ENCODE peak calls at places on chromosome 12, in ten cellular contexts. L is fibroblast of pulmonary artery; N is WERI-Rb-1; H is body of pancreas; S is SK-N-SH; V is breast epithelium; O is sigmoid colon; G is PC-3; A is CD8-positive, alpha-beta T cell; M is glutamatergic neuron. E is an unnamed sample.

GRCh38 chr12:126312457-126312856 is 1247.2 kb downstream of the AACS start:
- DNase-seq in V (no peak), G (no peak), O (no peak), N (no peak), M (no peak), L (no peak), A (no peak), H (no peak), S (no peak), E (no peak)

GRCh38 chr12:114026805-114027204 is 60.7 kb upstream of the RBM19 start:
- DNase-seq in L (no peak), O (no peak), N (no peak), V (no peak), M (no peak), S (no peak), A (no peak), G (no peak), H (no peak), E (no peak)

GRCh38 chr12:121061831-121062230 is 22.8 kb upstream of the OASL start:
- DNase-seq in S (peak; percentile 51), N (no peak), L (peak; percentile 42), G (peak; percentile 45), M (no peak), H (no peak), A (no peak), O (no peak), V (no peak), E (no peak)

GRCh38 chr12:15830538-15830937 is 41.4 kb upstream of the EPS8 start:
- DNase-seq in G (no peak), N (no peak), O (no peak), M (no peak), H (no peak), A (no peak), V (no peak), S (no peak), L (peak; percentile 67), E (peak; percentile 65)

GRCh38 chr12:72349491-72349890 is 77.3 kb downstream of the TRHDE start:
- DNase-seq in A (no peak), H (no peak), L (no peak), G (no peak), N (no peak), S (no peak), O (no peak), V (no peak), M (no peak), E (no peak)

GRCh38 chr12:132068250-132068649 is 75.9 kb downstream of the DDX51 start:
- DNase-seq in O (no peak), H (no peak), A (no peak), V (no peak), N (no peak), G (no peak), S (no peak), L (no peak), M (no peak), E (no peak)

GRCh38 chr12:94103986-94104385 is 44.4 kb upstream of the PLXNC1 start:
- DNase-seq in S (no peak), L (no peak), M (no peak), A (no peak), G (peak; percentile 84), V (no peak), O (no peak), N (no peak), H (no peak), E (no peak)

GRCh38 chr12:105985383-105985782 is 153.4 kb downstream of the NUAK1 start:
- DNase-seq in L (no peak), M (no peak), S (no peak), A (no peak), O (no peak), V (no peak), H (no peak), G (no peak), N (no peak), E (no peak)

GRCh38 chr12:127293507-127294310 is 973.3 kb upstream of the TMEM132C start:
- DNase-seq in O (no peak), A (peak; percentile 43), G (peak; percentile 93), S (peak; percentile 63), L (peak; percentile 68), M (peak; percentile 60), H (peak; percentile 28), V (no peak), N (peak; percentile 68), E (peak; percentile 54)

GRCh38 chr12:34402899-34403705 is 380.8 kb downstream of the ALG10 start:
- DNase-seq in S (peak; percentile 0), M (peak; percentile 2), G (no peak), H (no peak), O (peak; percentile 56), A (peak; percentile 0), L (no peak), V (peak; percentile 10), N (peak; percentile 0), E (no peak)

GRCh38 chr12:6039894-6040601 is 84.4 kb downstream of the VWF start:
- DNase-seq in V (peak; percentile 40), S (peak; percentile 83), L (peak; percentile 85), G (peak; percentile 74), H (peak; percentile 62), A (peak; percentile 45), N (peak; percentile 65), M (peak; percentile 70), O (peak; percentile 69), E (peak; percentile 72)

GRCh38 chr12:54569995-54570531 is 18.4 kb downstream of the PPP1R1A start:
- DNase-seq in L (no peak), S (no peak), A (no peak), N (no peak), V (no peak), G (no peak), O (no peak), H (no peak), M (no peak), E (no peak)

GRCh38 chr12:54569072-54569471 is 19.4 kb downstream of the PPP1R1A start:
- DNase-seq in L (no peak), O (no peak), S (no peak), M (no peak), V (no peak), N (no peak), H (no peak), G (no peak), A (no peak), E (no peak)

GRCh38 chr12:54571857-54572195 is 16.6 kb downstream of the PPP1R1A start:
- DNase-seq in V (no peak), M (no peak), N (no peak), O (no peak), S (no peak), G (no peak), A (no peak), L (no peak), H (no peak), E (no peak)

GRCh38 chr12:54572881-54573280 is 15.6 kb downstream of the PPP1R1A start:
- DNase-seq in A (no peak), O (no peak), M (no peak), L (no peak), H (no peak), S (no peak), V (no peak), N (no peak), G (no peak), E (no peak)

GRCh38 chr12:54571166-54571856 is 17.1 kb downstream of the PPP1R1A start:
- DNase-seq in M (no peak), H (no peak), A (no peak), V (no peak), G (no peak), O (no peak), S (no peak), N (no peak), L (no peak), E (no peak)
- TF ChIP-seq CTCF in M (no peak), H (no peak), A (no peak), V (no peak), G (no peak), O (no peak), S (no peak), N (no peak), L (no peak), E (no peak)

GRCh38 chr12:53738834-53739284 is 11.6 kb upstream of the CALCOCO1 start:
- DNase-seq in M (no peak), V (no peak), O (no peak), H (no peak), A (no peak), L (no peak), N (no peak), G (no peak), S (peak; percentile 42), E (no peak)

GRCh38 chr12:53737494-53737808 is 10.2 kb upstream of the CALCOCO1 start:
- DNase-seq in L (no peak), O (no peak), A (no peak), M (no peak), N (no peak), S (no peak), H (no peak), V (no peak), G (no peak), E (no peak)

GRCh38 chr12:53739285-53740129 is 12.3 kb upstream of the CALCOCO1 start:
- DNase-seq in V (no peak), H (no peak), M (peak; percentile 38), G (no peak), N (no peak), L (no peak), O (no peak), A (no peak), S (peak; percentile 48), E (no peak)

GRCh38 chr12:53737951-53738833 is 10.9 kb upstream of the CALCOCO1 start:
- DNase-seq in A (peak; percentile 57), O (no peak), N (peak; percentile 83), V (no peak), L (no peak), H (no peak), S (peak; percentile 48), G (no peak), M (peak; percentile 38), E (no peak)

DNA sequence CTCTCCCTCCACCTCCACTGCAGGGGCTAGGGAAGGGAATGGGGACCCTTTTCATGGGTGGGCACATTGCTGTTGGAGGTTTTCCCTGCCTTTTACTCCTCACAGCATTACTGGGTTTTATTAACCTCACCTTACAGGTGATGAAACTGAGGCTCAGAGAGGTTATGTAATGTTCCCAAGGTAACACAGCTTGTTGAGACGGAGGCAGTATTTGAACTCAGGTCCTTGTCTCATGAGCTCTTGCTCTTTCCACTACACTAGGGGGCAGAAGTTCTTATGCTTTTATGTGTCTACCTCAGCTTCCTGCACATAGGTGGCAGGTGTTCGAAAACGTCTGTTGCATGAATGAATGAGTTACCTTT is 11.7 kb downstream of the CISTR start:
- DNase-seq in V (no peak), G (no peak), A (no peak), N (no peak), L (no peak), O (no peak), M (no peak), S (no peak), H (no peak), E (no peak)
- TF ChIP-seq CTCF in V (no peak), G (peak; percentile 19), A (no peak), N (no peak), L (no peak), O (no peak), M (no peak), S (no peak), H (no peak), E (no peak)

GRCh38 chr12:103548622-103549601 is 38.2 kb upstream of the STAB2 start:
- DNase-seq in M (peak; percentile 76), V (peak; percentile 48), N (peak; percentile 73), L (peak; percentile 78), H (peak; percentile 69), A (peak; percentile 70), G (peak; percentile 95), S (peak; percentile 55), O (peak; percentile 78), E (peak; percentile 62)
- TF ChIP-seq CTCF in M (peak; percentile 85), V (peak; percentile 87), N (peak; percentile 71), L (peak; percentile 88), H (peak; percentile 85), A (peak; percentile 95), G (peak; percentile 98), S (peak; percentile 97), O (peak; percentile 79), E (peak; percentile 81)

GRCh38 chr12:122928033-122928890 is 32.3 kb upstream of the VPS37B start:
- DNase-seq in H (no peak), V (no peak), A (no peak), O (no peak), S (no peak), G (no peak), M (no peak), N (peak; percentile 87), L (no peak), E (no peak)
- TF ChIP-seq CTCF in H (no peak), V (no peak), A (no peak), O (no peak), S (no peak), G (no peak), M (no peak), N (no peak), L (no peak), E (no peak)